ENCODE peak calls at places on chromosomes 16 and 17, in eight cellular contexts. I, L, V, F, K, J, M and N are unnamed samples.

GRCh38 chr17:45294506-45294905 is 22.3 kb downstream of the MAP3K14 start:
- DNase-seq in I (no peak), L (no peak), V (no peak), F (no peak), K (no peak), J (no peak), M (peak; percentile 95), N (no peak)

GRCh38 chr16:21001262-21001661 is 100.7 kb downstream of the LYRM1 start:
- DNase-seq in I (peak; percentile 23), L (no peak), V (no peak), F (peak; percentile 9), K (no peak), J (no peak), M (peak; percentile 40), N (no peak)

GRCh38 chr16:979859-980594 is 1.5 kb upstream of the SOX8 start:
- DNase-seq in I (no peak), L (no peak), V (no peak), F (no peak), K (peak; percentile 86), J (no peak), M (no peak), N (no peak)

GRCh38 chr17:46072998-46073397 is 73.9 kb downstream of the STH start:
- DNase-seq in I (no peak), L (no peak), V (no peak), F (no peak), K (no peak), J (no peak), M (peak; percentile 87), N (no peak)

GRCh38 chr16:17377360-17378324 is 93.1 kb downstream of the XYLT1 start:
- DNase-seq in I (no peak), L (no peak), V (no peak), F (no peak), K (no peak), J (no peak), M (peak; percentile 66), N (no peak)

GRCh38 chr16:2458887-2459646 is 842 bp upstream of the TEDC2 start:
- DNase-seq in I (no peak), L (no peak), V (no peak), F (no peak), K (no peak), J (no peak), M (no peak), N (no peak)

GRCh38 chr17:80248894-80249710 is 11.6 kb upstream of the RNF213 start:
- DNase-seq in I (no peak), L (no peak), V (no peak), F (no peak), K (peak; percentile 61), J (no peak), M (no peak), N (no peak)

GRCh38 chr17:44956998-44957981 is 9.7 kb upstream of the KIF18B start:
- DNase-seq in I (no peak), L (no peak), V (no peak), F (no peak), K (peak; percentile 30), J (no peak), M (no peak), N (peak; percentile 29)

GRCh38 chr16:67284699-67285646 is 5.6 kb downstream of the PLEKHG4 start:
- DNase-seq in I (no peak), L (no peak), V (no peak), F (no peak), K (peak; percentile 89), J (no peak), M (peak; percentile 44), N (no peak)

GRCh38 chr17:82274134-82275020 is 877 bp upstream of the CSNK1D start:
- DNase-seq in I (no peak), L (no peak), V (no peak), F (no peak), K (peak; percentile 72), J (no peak), M (no peak), N (no peak)

GRCh38 chr17:46770818-46771600 is 47.5 kb downstream of the WNT3 start:
- DNase-seq in I (peak; percentile 51), L (no peak), V (peak; percentile 80), F (no peak), K (no peak), J (no peak), M (peak; percentile 60), N (no peak)

GRCh38 chr17:47663997-47664941 is 14.6 kb downstream of the KPNB1 start:
- DNase-seq in I (peak; percentile 60), L (peak; percentile 9), V (no peak), F (peak; percentile 41), K (no peak), J (peak; percentile 31), M (peak; percentile 64), N (peak; percentile 68)

GRCh38 chr16:83661656-83662055 is 146.1 kb upstream of the HSBP1 start:
- DNase-seq in I (no peak), L (no peak), V (no peak), F (no peak), K (no peak), J (no peak), M (peak; percentile 21), N (no peak)